ENCODE peak calls at places on chromosomes 11 and 22, in six cellular contexts. H is psoas muscle; G is MM.1S; T is Calu3; U is naive thymus-derived CD4-positive, alpha-beta T cell; M is hippocampal formation. D is an unnamed sample.

GRCh38 chr11:134499990-134500389 is 87.9 kb upstream of the B3GAT1 start:
- DNase-seq in H (no peak), G (no peak), T (no peak), U (no peak), M (no peak), D (no peak)

GRCh38 chr11:23112987-23113886 is 253.0 kb upstream of the CCDC179 start:
- DNase-seq in H (no peak), G (peak), T (peak), U (no peak), M (no peak), D (peak)

GRCh38 chr22:28984482-28985158 is 77.0 kb downstream of the C22orf31 start:
- DNase-seq in H (no peak), G (no peak), T (no peak), U (no peak), M (no peak), D (no peak)

GRCh38 chr22:32904044-32904443 is 102.5 kb downstream of the TIMP3 start:
- DNase-seq in H (no peak), G (peak), T (peak), U (no peak), M (peak), D (peak)

GRCh38 chr11:69398529-69399492 is 82.7 kb upstream of the LINC01488 start:
- DNase-seq in H (no peak), G (no peak), T (no peak), U (no peak), M (peak), D (no peak)

GRCh38 chr22:17369553-17370035 is 334 bp downstream of the CECR2 start:
- DNase-seq in H (peak), G (peak), T (no peak), U (no peak), M (peak), D (no peak)

GRCh38 chr11:116118138-116118470 is 613.9 kb upstream of the CADM1 start:
- DNase-seq in H (no peak), G (no peak), T (no peak), U (no peak), M (no peak), D (no peak)

GRCh38 chr11:106917973-106918372 is 100.3 kb downstream of the GUCY1A2 start:
- DNase-seq in H (no peak), G (peak), T (peak), U (no peak), M (no peak), D (no peak)

GRCh38 chr22:37254206-37254866 is 10.3 kb upstream of the RAC2 start:
- DNase-seq in H (no peak), G (no peak), T (peak), U (no peak), M (no peak), D (no peak)